ENCODE peak calls at places on chromosomes 2 and 18, in six cellular contexts. Q is gastrocnemius medialis, K is IMR-90, Y is GM23338, Z is heart left ventricle, O is GM23248. W is an unnamed sample.
A peak's percentile ranks its signal among the peaks of the same experiment; 100 is the strongest.

GRCh38 chr2:7577769-7578168 is 660.6 kb downstream of the RNF144A start:
- DNase-seq in Q (no peak), K (no peak), Y (no peak), Z (no peak), O (no peak), W (no peak)

GRCh38 chr2:212914392-212914791 is 237.0 kb downstream of the IKZF2 start:
- DNase-seq in Q (no peak), K (peak; percentile 33), Y (no peak), Z (no peak), O (peak; percentile 32), W (no peak)

GRCh38 chr2:140567734-140568133 is 1563.1 kb downstream of the LRP1B start:
- DNase-seq in Q (no peak), K (peak; percentile 20), Y (no peak), Z (no peak), O (peak; percentile 32), W (no peak)

GRCh38 chr2:240481720-240482119 is 46.3 kb downstream of the GPC1 start:
- DNase-seq in Q (no peak), K (no peak), Y (no peak), Z (no peak), O (no peak), W (peak; percentile 2)

GRCh38 chr2:11930211-11930761 is 183.9 kb downstream of the LPIN1 start:
- DNase-seq in Q (no peak), K (no peak), Y (no peak), Z (no peak), O (no peak), W (no peak)

GRCh38 chr2:158990397-158991209 is 22.2 kb downstream of the TANC1 start:
- DNase-seq in Q (no peak), K (peak; percentile 95), Y (no peak), Z (no peak), O (peak; percentile 96), W (no peak)

GRCh38 chr2:207107551-207107950 is 58.2 kb downstream of the KLF7 start:
- DNase-seq in Q (no peak), K (no peak), Y (no peak), Z (no peak), O (no peak), W (no peak)

GRCh38 chr18:47928466-47928865 is 2.0 kb downstream of the SMAD2 start:
- DNase-seq in Q (no peak), K (peak; percentile 28), Y (no peak), Z (no peak), O (peak; percentile 18), W (no peak)

GRCh38 chr2:203548887-203549286 is 13.8 kb upstream of the RAPH1 start:
- DNase-seq in Q (no peak), K (no peak), Y (peak; percentile 2), Z (no peak), O (no peak), W (no peak)

GRCh38 chr2:22691666-22692065 is 693.3 kb upstream of the KLHL29 start:
- DNase-seq in Q (no peak), K (no peak), Y (no peak), Z (no peak), O (no peak), W (no peak)

GRCh38 chr18:56315363-56315762 is 323.0 kb downstream of the TXNL1 start:
- DNase-seq in Q (no peak), K (peak; percentile 60), Y (no peak), Z (no peak), O (peak; percentile 71), W (no peak)

GRCh38 chr2:25078171-25079049 is 36.5 kb downstream of the EFR3B start:
- DNase-seq in Q (no peak), K (peak; percentile 91), Y (no peak), Z (no peak), O (peak; percentile 67), W (no peak)

GRCh38 chr2:191352536-191352935 is 107.3 kb downstream of the MYO1B start:
- DNase-seq in Q (no peak), K (peak; percentile 87), Y (no peak), Z (no peak), O (peak; percentile 88), W (no peak)

GRCh38 chr18:33459612-33460011 is 19.1 kb upstream of the CCDC178 start:
- DNase-seq in Q (no peak), K (no peak), Y (no peak), Z (no peak), O (no peak), W (no peak)

GRCh38 chr2:97745474-97746172 is 32.2 kb downstream of the ZAP70 start:
- DNase-seq in Q (no peak), K (peak; percentile 40), Y (no peak), Z (no peak), O (no peak), W (no peak)

GRCh38 chr2:100755441-100755840 is 64.5 kb upstream of the NPAS2 start:
- DNase-seq in Q (no peak), K (peak; percentile 33), Y (no peak), Z (no peak), O (peak; percentile 54), W (no peak)

GRCh38 chr2:230974096-230974913 is 21.6 kb upstream of the SPATA3 start:
- DNase-seq in Q (no peak), K (peak; percentile 59), Y (no peak), Z (no peak), O (peak; percentile 50), W (no peak)

GRCh38 chr18:71431689-71432088 is 1112.5 kb downstream of the CBLN2 start:
- DNase-seq in Q (no peak), K (no peak), Y (no peak), Z (no peak), O (no peak), W (no peak)

DNA sequence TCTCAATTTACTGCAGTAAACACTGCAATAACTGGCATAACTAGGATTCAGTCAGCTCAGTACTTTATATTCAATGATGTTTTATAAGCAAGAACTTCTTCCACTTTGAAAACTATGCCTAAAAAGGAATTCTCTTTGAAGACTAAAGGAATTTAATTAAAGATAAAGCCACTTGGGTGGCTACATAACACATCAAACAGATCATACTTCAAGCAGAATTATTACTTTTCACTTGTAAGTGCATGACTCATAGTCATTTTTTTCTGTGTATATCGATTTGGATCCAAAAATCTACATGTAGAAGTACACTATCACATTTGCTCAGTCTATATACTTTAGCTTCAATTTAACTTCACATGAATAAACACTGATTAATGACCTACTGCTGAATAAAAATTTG is 4.0 kb downstream of the KANSL1L start:
- DNase-seq in Q (no peak), K (peak; percentile 28), Y (no peak), Z (no peak), O (peak; percentile 32), W (no peak)
- H3K4me1 ChIP-seq in Q (peaks cover 61% of the 10 kb centered on the region), K (no peaks in the 10 kb centered on the region), Y (peaks cover 6% of the 10 kb centered on the region), Z (peaks cover 50% of the 10 kb centered on the region), O (peaks cover 26% of the 10 kb centered on the region), W (peaks cover 34% of the 10 kb centered on the region)

GRCh38 chr18:74899554-74899953 is 301.9 kb downstream of the ZNF407 start:
- DNase-seq in Q (peak; percentile 20), K (no peak), Y (no peak), Z (no peak), O (no peak), W (no peak)

GRCh38 chr18:74898965-74899364 is 301.3 kb downstream of the ZNF407 start:
- DNase-seq in Q (no peak), K (peak; percentile 68), Y (no peak), Z (no peak), O (peak; percentile 46), W (no peak)

GRCh38 chr18:74901347-74902169 is 303.9 kb downstream of the ZNF407 start:
- DNase-seq in Q (no peak), K (peak; percentile 17), Y (no peak), Z (no peak), O (no peak), W (no peak)

GRCh38 chr18:74905245-74905644 is 303.7 kb downstream of the PTGR3 start:
- DNase-seq in Q (no peak), K (no peak), Y (no peak), Z (no peak), O (no peak), W (no peak)

GRCh38 chr18:74902170-74902465 is 304.4 kb downstream of the ZNF407 start:
- DNase-seq in Q (no peak), K (no peak), Y (no peak), Z (no peak), O (no peak), W (no peak)
- H3K4me3 ChIP-seq in Q (no peak overlapping the region), K (no peak overlapping the region), Y (no peak overlapping the region), Z (no peak overlapping the region), O (no peak overlapping the region), W (no peak overlapping the region)

DNA sequence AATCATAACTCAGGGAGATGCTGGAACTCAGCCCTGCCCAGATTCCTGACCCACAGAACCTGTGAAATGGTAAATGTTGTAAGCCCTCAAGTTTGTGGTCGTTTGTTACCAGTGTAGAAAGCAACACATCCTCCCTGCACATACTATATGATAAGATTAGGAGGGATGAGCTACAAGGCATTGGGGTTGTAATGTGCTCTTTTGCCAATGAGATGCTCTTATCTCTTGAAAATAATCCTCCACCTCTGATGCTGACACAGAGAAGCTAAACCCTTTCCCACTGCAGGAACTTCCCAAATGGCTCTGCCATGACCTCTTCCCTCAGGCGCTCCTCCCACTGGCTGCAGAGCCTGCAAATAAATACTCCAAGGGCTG is 23.5 kb downstream of the CDC42EP3 start:
- DNase-seq in Q (no peak), K (no peak), Y (no peak), Z (no peak), O (no peak), W (no peak)
- H3K27ac ChIP-seq in Q (peak overlapping the region; percentile 87), K (peak overlapping the region; percentile 32), Y (no peak overlapping the region), Z (peak overlapping the region; percentile 95), O (peak overlapping the region; percentile 47), W (peak overlapping the region; percentile 41)

GRCh38 chr2:86069783-86070339 is 35.8 kb downstream of the POLR1A start:
- DNase-seq in Q (no peak), K (no peak), Y (no peak), Z (no peak), O (no peak), W (no peak)

GRCh38 chr2:86066915-86067314 is 38.8 kb downstream of the POLR1A start:
- DNase-seq in Q (no peak), K (no peak), Y (no peak), Z (no peak), O (no peak), W (no peak)

GRCh38 chr2:86066007-86066578 is 39.6 kb downstream of the POLR1A start:
- DNase-seq in Q (no peak), K (no peak), Y (no peak), Z (no peak), O (no peak), W (no peak)

GRCh38 chr2:86069091-86069685 is 36.5 kb downstream of the POLR1A start:
- DNase-seq in Q (peak; percentile 45), K (no peak), Y (no peak), Z (peak; percentile 36), O (peak; percentile 56), W (no peak)

DNA sequence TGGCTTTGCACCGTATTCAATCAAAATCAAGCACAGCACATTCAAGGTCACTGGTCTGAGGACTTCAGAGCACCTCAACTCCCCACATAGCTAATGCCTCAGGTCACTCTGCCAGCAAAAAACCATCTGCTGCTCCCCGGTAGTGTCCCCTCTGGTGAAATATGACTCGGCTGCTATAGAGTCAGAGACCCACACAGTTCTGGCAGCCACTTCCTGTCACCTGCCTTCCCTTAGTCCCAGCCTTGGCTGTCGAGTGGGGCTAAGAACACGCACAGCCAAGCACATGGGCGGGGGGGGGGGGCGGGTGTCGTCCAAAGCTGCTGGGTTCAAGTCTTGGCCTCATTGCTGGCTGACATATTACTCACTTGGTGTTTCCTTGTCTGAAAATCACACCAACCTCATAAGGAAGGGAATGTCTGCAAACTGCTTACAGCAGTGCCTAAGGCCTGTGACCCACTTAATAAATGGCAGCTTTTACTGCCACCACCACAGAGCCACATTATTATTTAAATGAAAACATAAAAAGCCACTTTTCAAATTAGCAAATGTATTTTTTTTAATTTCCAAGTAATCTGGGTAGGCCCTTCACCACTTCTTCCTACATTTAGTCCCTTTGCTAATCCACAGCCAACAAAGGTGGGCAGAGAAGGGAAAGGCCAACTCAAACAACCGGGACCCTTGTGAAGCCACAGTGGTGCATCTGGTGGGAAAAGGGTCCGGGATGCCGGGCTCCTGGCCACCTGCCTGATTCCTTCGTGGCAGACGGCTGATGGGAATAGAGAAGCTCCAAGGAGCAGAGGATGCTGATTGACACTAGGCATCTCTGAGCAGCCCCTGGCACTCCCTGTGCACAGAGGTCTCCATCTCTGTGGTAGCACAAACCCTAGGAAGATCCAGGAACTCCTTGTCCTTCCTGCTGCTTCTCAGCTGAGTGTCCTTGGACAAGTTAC is 37.3 kb downstream of the POLR1A start:
- DNase-seq in Q (peak; percentile 93), K (peak; percentile 30), Y (no peak), Z (no peak), O (peak; percentile 50), W (no peak)
- H3K4me1 ChIP-seq in Q (peaks cover 32% of the 10 kb centered on the region), K (peaks cover 3% of the 10 kb centered on the region), Y (no peaks in the 10 kb centered on the region), Z (peaks cover 14% of the 10 kb centered on the region), O (peaks cover 50% of the 10 kb centered on the region), W (peaks cover 30% of the 10 kb centered on the region)